ENCODE peak calls at places on chromosome X, in six cellular contexts. N is HCT116, R is GM12878, T is SK-N-SH, K is K562, O is HepG2. H is an unnamed sample.

GRCh38 chrX:138925330-138925729 is 213.8 kb upstream of the FGF13 start:
- DNase-seq in R (no peak), K (peak), O (no peak), T (no peak), N (no peak), H (no peak)

GRCh38 chrX:118345045-118345400 is 883 bp upstream of the WDR44 start:
- DNase-seq in R (no peak), O (no peak), T (no peak), K (no peak), N (no peak), H (no peak)

GRCh38 chrX:150933945-150934350 is 35.5 kb upstream of the CD99L2 start:
- DNase-seq in T (no peak), K (no peak), N (no peak), O (no peak), R (no peak), H (no peak)

GRCh38 chrX:63713510-63713909 is 71.5 kb downstream of the ARHGEF9 start:
- DNase-seq in T (no peak), R (no peak), K (no peak), N (no peak), O (no peak), H (no peak)

GRCh38 chrX:120740072-120740471 is 110.2 kb upstream of the C1GALT1C1 start:
- DNase-seq in N (no peak), T (no peak), K (no peak), R (no peak), O (no peak), H (no peak)

GRCh38 chrX:11532291-11533075 is 133.2 kb downstream of the ARHGAP6 start:
- DNase-seq in T (no peak), N (no peak), K (peak), R (no peak), O (no peak), H (no peak)

GRCh38 chrX:28550331-28550872 is 36.8 kb upstream of the IL1RAPL1 start:
- DNase-seq in K (no peak), O (no peak), R (no peak), T (peak), N (no peak), H (no peak)

GRCh38 chrX:14670819-14671218 is 141.5 kb downstream of the GLRA2 start:
- DNase-seq in T (no peak), O (no peak), K (no peak), N (no peak), R (peak), H (no peak)

GRCh38 chrX:12301288-12301687 is 163.0 kb downstream of the FRMPD4 start:
- DNase-seq in K (no peak), N (no peak), T (no peak), O (no peak), R (no peak), H (no peak)

GRCh38 chrX:29229802-29230201 is 642.6 kb downstream of the IL1RAPL1 start:
- DNase-seq in K (no peak), R (no peak), O (no peak), N (no peak), T (no peak), H (no peak)

GRCh38 chrX:92232182-92232581 is 453.0 kb downstream of the PCDH11X start:
- DNase-seq in N (no peak), O (peak), R (no peak), K (no peak), T (peak), H (no peak)

GRCh38 chrX:30573125-30573524 is 4.4 kb downstream of the TASL start:
- DNase-seq in O (no peak), N (no peak), R (no peak), K (no peak), T (no peak), H (no peak)

GRCh38 chrX:22760513-22761057 is 239.2 kb upstream of the DDX53 start:
- DNase-seq in R (no peak), K (no peak), N (no peak), O (no peak), T (peak), H (no peak)

GRCh38 chrX:49695276-49696180 is at the start of gene PAGE1:
- DNase-seq in T (no peak), R (no peak), K (peak), N (no peak), O (no peak), H (no peak)

GRCh38 chrX:123361371-123361770 is 177.3 kb downstream of the GRIA3 start:
- DNase-seq in O (no peak), N (no peak), K (no peak), T (no peak), R (no peak), H (no peak)

GRCh38 chrX:100944601-100945000 is 15.9 kb upstream of the XKRX start:
- DNase-seq in R (no peak), T (no peak), K (no peak), O (no peak), N (no peak), H (no peak)

GRCh38 chrX:16114640-16115039 is 8.7 kb upstream of the GRPR start:
- DNase-seq in R (no peak), K (no peak), N (no peak), O (no peak), T (no peak), H (no peak)

GRCh38 chrX:63932006-63932405 is 147.0 kb upstream of the ARHGEF9 start:
- DNase-seq in N (no peak), O (no peak), T (no peak), R (no peak), K (no peak), H (no peak)

GRCh38 chrX:133583825-133584224 is 168.5 kb upstream of the GPC4 start:
- DNase-seq in R (no peak), O (no peak), N (no peak), T (no peak), K (no peak), H (no peak)

DNA sequence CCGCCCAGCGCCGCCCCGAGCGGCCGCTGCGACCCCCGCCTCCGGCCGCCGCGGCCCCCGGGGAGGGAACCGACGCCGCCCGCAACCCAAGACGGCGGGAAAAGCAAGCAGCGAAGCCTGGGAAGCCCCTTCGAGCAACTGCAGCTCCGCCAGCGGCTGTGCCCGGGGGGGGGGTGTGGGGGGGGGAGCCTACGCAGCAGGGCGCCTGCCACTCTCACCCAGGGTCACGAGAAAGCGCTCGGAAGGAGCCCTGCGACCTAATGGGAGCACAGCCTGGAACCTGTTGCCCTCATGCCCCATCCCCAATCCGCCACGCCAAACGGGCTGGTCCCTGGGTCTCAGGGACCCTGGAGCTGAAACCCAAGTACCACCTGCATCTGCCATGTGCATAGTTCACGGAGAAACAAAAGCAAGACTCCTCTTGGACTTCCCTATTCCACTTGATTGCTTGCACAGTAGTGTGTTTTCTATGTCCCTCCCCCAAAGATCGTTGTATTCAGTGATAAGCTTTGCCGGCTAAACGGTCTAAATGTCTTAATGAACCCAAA is 318 bp upstream of the GAB3 start:
- DNase-seq in N (no peak), R (no peak), T (no peak), O (no peak), K (peak), H (no peak)
- H3K4me3 ChIP-seq in N (no peak), R (no peak), T (no peak), O (no peak), K (peak), H (peak)

GRCh38 chrX:1393871-1394615 is 2.1 kb upstream of the SLC25A6 start:
- DNase-seq in K (no peak), N (no peak), R (no peak), T (no peak), O (no peak), H (no peak)

GRCh38 chrX:1397001-1397400 is 5.1 kb upstream of the SLC25A6 start:
- DNase-seq in O (no peak), R (no peak), T (no peak), N (no peak), K (no peak), H (no peak)

GRCh38 chrX:1395646-1396216 is 3.8 kb upstream of the SLC25A6 start:
- DNase-seq in T (no peak), K (no peak), O (no peak), R (no peak), N (no peak), H (no peak)

GRCh38 chrX:1392376-1393130 is 640 bp upstream of the SLC25A6 start:
- DNase-seq in N (no peak), R (no peak), K (peak), O (no peak), T (peak), H (no peak)

GRCh38 chrX:1394731-1395501 is 3.0 kb upstream of the SLC25A6 start:
- DNase-seq in R (no peak), K (no peak), O (no peak), T (no peak), N (no peak), H (no peak)
- TF ChIP-seq SIN3A in R (no peak), K (no peak), O (no peak), T (no peak), N (no peak), H (no peak)

DNA sequence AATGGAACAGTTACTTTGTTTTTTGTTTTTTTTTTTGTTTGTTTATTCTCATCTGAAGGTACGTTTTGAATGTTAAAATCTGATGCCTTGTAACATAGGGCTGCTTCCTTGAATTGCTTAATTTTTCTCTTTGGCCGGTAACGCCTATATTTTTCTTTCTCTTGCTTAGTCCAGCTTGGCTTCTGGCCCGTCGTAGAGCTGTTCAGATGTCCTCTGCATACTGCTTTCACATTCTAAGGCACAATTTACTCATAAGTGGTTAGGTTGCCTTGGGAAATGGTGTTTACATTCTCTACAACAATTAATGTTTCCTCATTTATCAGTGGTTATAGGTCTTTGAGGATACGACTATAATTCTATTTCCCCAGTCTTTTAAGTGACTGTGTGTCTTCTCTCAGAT is 7.9 kb downstream of the NONO start:
- DNase-seq in R (no peak), N (no peak), O (no peak), T (no peak), K (no peak), H (no peak)
- TF ChIP-seq REST in R (no peak), N (no peak), O (no peak), T (no peak), K (no peak), H (no peak)

DNA sequence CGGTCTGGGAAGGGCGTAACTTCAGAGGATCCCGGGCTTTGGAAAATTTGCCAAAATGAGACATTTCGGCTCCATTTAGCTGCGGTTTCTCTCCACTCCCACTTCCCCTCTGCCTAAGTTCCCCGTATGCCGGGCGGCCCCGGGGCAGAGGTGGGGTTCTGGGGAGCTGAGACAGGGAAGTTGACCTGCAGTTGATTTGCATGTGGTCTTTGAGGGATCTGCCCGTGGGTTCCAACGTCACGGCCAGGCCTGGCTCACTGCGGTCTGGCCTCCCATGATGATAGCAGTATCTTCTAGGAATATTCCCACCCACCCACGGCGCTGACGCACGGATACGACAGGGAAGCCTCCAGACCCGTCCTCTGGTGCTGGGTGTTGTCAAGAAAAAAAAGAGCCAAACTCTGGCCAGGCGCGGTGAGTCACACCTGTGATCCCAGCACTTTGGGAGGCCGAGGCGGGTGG is 27.3 kb upstream of the CRLF2 start:
- DNase-seq in R (peak), O (no peak), N (no peak), K (no peak), T (no peak), H (no peak)
- H3K4me3 ChIP-seq in R (no peak), O (no peak), N (no peak), K (no peak), T (no peak), H (no peak)

DNA sequence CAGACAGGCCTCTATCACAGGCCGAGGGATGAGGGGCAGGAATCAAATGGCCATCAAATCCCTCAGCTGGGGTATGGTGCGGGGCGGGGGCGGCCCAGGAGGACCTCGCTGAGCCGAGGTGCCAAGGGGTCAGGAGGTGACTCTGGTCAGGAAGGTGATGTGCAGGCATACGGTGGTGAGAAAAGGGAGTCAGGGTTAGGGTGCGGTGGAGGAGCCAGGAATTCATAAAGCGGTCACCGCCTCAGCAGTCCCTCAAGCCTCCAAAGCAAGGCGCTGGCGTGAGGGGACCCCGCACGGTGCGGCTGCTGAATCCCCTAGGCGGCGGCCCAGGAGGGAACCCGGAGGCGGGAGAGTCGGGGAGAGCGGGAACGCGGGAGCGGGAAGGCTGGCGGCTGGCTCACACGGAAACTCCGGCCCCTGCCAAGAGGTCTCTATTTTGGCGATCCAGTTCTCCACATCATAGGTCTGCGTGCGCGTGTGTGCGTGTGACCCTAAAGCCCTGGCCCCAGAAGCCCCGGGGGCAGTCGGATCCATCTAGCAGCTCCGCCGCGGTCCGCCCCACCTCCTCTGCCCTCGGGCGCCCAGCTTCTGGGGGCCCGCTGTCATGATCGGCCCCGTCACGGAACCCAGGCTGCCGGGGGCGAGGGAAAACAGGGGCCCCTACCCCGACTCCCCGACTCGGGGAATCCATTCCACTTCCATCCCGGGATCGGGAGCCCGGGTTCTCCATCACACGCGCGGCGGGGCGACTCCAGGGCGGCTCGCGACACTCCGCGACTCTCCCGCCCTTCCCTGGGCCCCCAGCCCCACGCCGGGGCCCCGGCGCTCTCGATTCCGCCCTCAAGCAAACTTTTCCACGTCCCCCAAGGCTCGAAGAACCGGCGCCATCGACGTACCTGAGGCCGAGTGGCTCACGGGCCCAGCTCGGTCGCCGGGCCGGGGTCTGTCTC is 593 bp downstream of the ELF4 start:
- DNase-seq in K (peak), R (no peak), T (peak), N (no peak), O (no peak), H (no peak)
- TF ChIP-seq SIN3A in K (no peak), R (no peak), T (no peak), N (no peak), O (no peak), H (peak)

DNA sequence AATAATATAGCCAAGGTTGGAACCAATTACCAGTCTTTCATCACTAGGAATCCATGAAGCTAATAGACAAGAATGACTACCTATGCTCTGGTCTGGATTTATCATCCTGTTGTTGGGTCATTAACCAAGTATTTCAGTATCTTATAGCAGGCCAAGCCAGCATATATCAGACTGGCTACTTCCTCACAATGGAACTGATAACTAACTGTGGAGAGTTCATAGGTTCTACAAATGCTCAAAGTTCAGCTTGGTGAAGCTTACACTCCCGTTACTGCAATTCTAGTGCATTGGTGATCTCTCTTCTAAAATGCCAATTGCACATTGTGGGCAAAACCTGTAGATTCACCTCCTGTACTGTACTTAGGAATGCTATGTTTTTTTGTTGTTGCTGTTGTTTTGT is 4.8 kb downstream of the TRPC5OS start:
- DNase-seq in K (no peak), N (no peak), O (no peak), R (no peak), T (no peak), H (no peak)
- TF ChIP-seq REST in K (no peak), N (no peak), O (no peak), R (no peak), T (no peak), H (no peak)

DNA sequence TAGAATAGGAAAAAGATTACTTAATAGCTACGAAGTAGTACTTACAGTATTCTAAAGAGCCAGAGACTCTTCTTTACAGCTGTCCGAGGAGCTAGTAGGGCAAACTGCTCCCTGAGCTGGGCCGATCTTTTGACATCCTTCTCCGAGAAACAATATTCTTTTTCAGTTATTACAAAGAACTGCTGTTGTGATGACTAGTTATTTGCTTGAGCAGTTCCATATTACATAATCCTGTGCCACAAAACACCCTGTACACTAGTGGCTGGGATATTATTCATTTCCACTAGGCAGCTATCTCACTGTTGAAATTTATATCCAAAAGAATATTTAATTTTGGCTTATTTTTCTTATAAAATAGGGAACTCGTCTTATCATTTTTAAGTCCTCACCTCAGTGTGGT is 278.3 kb downstream of the CHIC1 start:
- DNase-seq in O (no peak), T (no peak), N (no peak), R (no peak), K (no peak), H (no peak)
- H3K4me3 ChIP-seq in O (no peak), T (no peak), N (no peak), R (no peak), K (no peak), H (no peak)